ENCODE peak calls at places on chromosomes 13 and 19, in five cellular contexts. U is bronchial epithelial cell; K is HuH-7; E is activated naive CD4-positive, alpha-beta T cell treated with Interleukin-2 at 50 U/mL for 16 hours; F is activated CD4-positive, alpha-beta T cell treated with anti-CD3 and anti-CD28 coated beads, Interleukin-2, amount 50 U/mL, for 1 hour. B is an unnamed sample.

GRCh38 chr19:46376241-46377153 is 29.6 kb downstream of the PPP5C start:
- DNase-seq in K (no peak), E (no peak), U (no peak), F (no peak), B (no peak)

GRCh38 chr13:103102482-103102881 is 36.3 kb upstream of the SLC10A2 start:
- DNase-seq in K (no peak), E (no peak), U (no peak), F (no peak), B (no peak)

GRCh38 chr19:4229179-4229931 is at the start of gene EBI3:
- DNase-seq in K (no peak), E (peak), U (no peak), F (no peak), B (peak)

GRCh38 chr19:28586501-28586900 is 626.5 kb downstream of the UQCRFS1 start:
- DNase-seq in U (no peak), K (no peak), F (no peak), E (no peak), B (no peak)

GRCh38 chr13:114219406-114219805 is 15.3 kb upstream of the CDC16 start:
- DNase-seq in F (no peak), K (no peak), U (no peak), E (no peak), B (no peak)

GRCh38 chr19:33201473-33201872 is 7.3 kb downstream of the LRP3 start:
- DNase-seq in F (no peak), K (no peak), U (no peak), E (no peak), B (no peak)

GRCh38 chr19:31676271-31677004 is 327.2 kb upstream of the TSHZ3 start:
- DNase-seq in K (peak), E (no peak), U (no peak), F (no peak), B (no peak)

GRCh38 chr19:19691683-19692082 is 23.0 kb downstream of the ZNF101 start:
- DNase-seq in F (no peak), K (no peak), U (no peak), E (no peak), B (no peak)